ENCODE peak calls at places on chromosomes 6 and 20, in five cellular contexts. D is EL; A is stimulated activated naive CD8-positive, alpha-beta T cell treated with anti-CD3 and anti-CD28 coated beads, Interleukin-15, Interleukin-2, amounts not matched to agents 100 U/mL and 50 U/mL, for 24 hours; Y is hypothalamus; G is RWPE1. V is an unnamed sample.

GRCh38 chr20:47358672-47359532 is 2.4 kb upstream of the ZMYND8 start:
- DNase-seq in A (no peak), D (peak; percentile 95), G (peak; percentile 72), Y (peak; percentile 46), V (peak; percentile 59)

GRCh38 chr6:44176935-44177509 is 18.4 kb downstream of the CAPN11 start:
- DNase-seq in G (no peak), A (peak; percentile 62), Y (no peak), D (no peak), V (no peak)

GRCh38 chr6:87151471-87151785 is 3.9 kb upstream of the ZNF292 start:
- DNase-seq in G (no peak), Y (no peak), D (no peak), A (no peak), V (no peak)

GRCh38 chr6:71138416-71138815 is 150.2 kb upstream of the OGFRL1 start:
- DNase-seq in G (peak; percentile 3), D (no peak), A (no peak), Y (no peak), V (no peak)

GRCh38 chr6:106145741-106146227 is 59.6 kb downstream of the PRDM1 start:
- DNase-seq in Y (no peak), D (peak; percentile 51), G (no peak), A (peak; percentile 54), V (no peak)

GRCh38 chr20:44057698-44058675 is 129.0 kb downstream of the JPH2 start:
- DNase-seq in A (no peak), G (no peak), D (no peak), Y (no peak), V (no peak)

GRCh38 chr6:111663232-111663631 is 57.6 kb upstream of the TRAF3IP2 start:
- DNase-seq in G (no peak), A (no peak), D (no peak), Y (no peak), V (no peak)

GRCh38 chr6:3796396-3796795 is 44.9 kb upstream of the PXDC1 start:
- DNase-seq in G (no peak), Y (peak; percentile 9), A (no peak), D (no peak), V (no peak)

GRCh38 chr6:131787955-131788712 is 19.7 kb upstream of the ENPP1 start:
- DNase-seq in D (peak; percentile 32), Y (no peak), A (no peak), G (no peak), V (no peak)

GRCh38 chr6:120489941-120490340 is 844.3 kb downstream of the TBC1D32 start:
- DNase-seq in Y (no peak), G (no peak), D (no peak), A (no peak), V (no peak)

GRCh38 chr6:162857321-162857720 is 129.5 kb downstream of the PACRG start:
- DNase-seq in D (no peak), Y (no peak), G (no peak), A (no peak), V (no peak)

GRCh38 chr20:50274570-50275430 is 84.2 kb downstream of the CEBPB start:
- DNase-seq in Y (peak; percentile 72), D (no peak), G (no peak), A (no peak), V (peak; percentile 74)

V was measured in GF-D8.